ENCODE peak calls at places on chromosomes 5 and 9, in ten cellular contexts. One of them, this sample, is unnamed.

GRCh38 chr5:140258016-140258415 is 44.9 kb downstream of the PFDN1 start:
- DNase-seq in astrocyte of the cerebellum: no peak
- DNase-seq in Calu3: no peak
- DNase-seq in adrenal gland: no peak
- DNase-seq in HCT116: no peak
- DNase-seq in fibroblast of pulmonary artery: no peak
- DNase-seq in BJ: peak
- DNase-seq in HFFc6: peak
- DNase-seq in cardiac fibroblast: peak
- DNase-seq in ascending aorta: no peak
- DNase-seq in this sample: no peak

GRCh38 chr9:75033789-75034473 is 5.8 kb upstream of the CARNMT1 start:
- DNase-seq in BJ: no peak
- DNase-seq in cardiac fibroblast: no peak
- DNase-seq in astrocyte of the cerebellum: no peak
- DNase-seq in ascending aorta: no peak
- DNase-seq in adrenal gland: no peak
- DNase-seq in fibroblast of pulmonary artery: no peak
- DNase-seq in HFFc6: no peak
- DNase-seq in Calu3: no peak
- DNase-seq in HCT116: no peak
- DNase-seq in this sample: no peak

GRCh38 chr5:125227333-125228075 is 481.1 kb upstream of the ZNF608 start:
- DNase-seq in BJ: no peak
- DNase-seq in adrenal gland: no peak
- DNase-seq in cardiac fibroblast: peak
- DNase-seq in fibroblast of pulmonary artery: peak
- DNase-seq in astrocyte of the cerebellum: no peak
- DNase-seq in HFFc6: peak
- DNase-seq in ascending aorta: no peak
- DNase-seq in HCT116: peak
- DNase-seq in Calu3: peak
- DNase-seq in this sample: peak

GRCh38 chr9:131302244-131303075 is 12.9 kb downstream of the PLPP7 start:
- DNase-seq in HCT116: no peak
- DNase-seq in Calu3: no peak
- DNase-seq in astrocyte of the cerebellum: no peak
- DNase-seq in BJ: no peak
- DNase-seq in adrenal gland: no peak
- DNase-seq in ascending aorta: no peak
- DNase-seq in cardiac fibroblast: no peak
- DNase-seq in fibroblast of pulmonary artery: no peak
- DNase-seq in HFFc6: no peak
- DNase-seq in this sample: no peak

GRCh38 chr5:163445345-163445744 is 8.0 kb downstream of the CCNG1 start:
- DNase-seq in BJ: no peak
- DNase-seq in Calu3: no peak
- DNase-seq in astrocyte of the cerebellum: no peak
- DNase-seq in fibroblast of pulmonary artery: no peak
- DNase-seq in cardiac fibroblast: no peak
- DNase-seq in adrenal gland: no peak
- DNase-seq in ascending aorta: no peak
- DNase-seq in HFFc6: no peak
- DNase-seq in HCT116: no peak
- DNase-seq in this sample: no peak

GRCh38 chr9:113654605-113655193 is 191.2 kb downstream of the RGS3 start:
- DNase-seq in ascending aorta: peak
- DNase-seq in adrenal gland: peak
- DNase-seq in astrocyte of the cerebellum: no peak
- DNase-seq in HCT116: no peak
- DNase-seq in Calu3: no peak
- DNase-seq in fibroblast of pulmonary artery: peak
- DNase-seq in BJ: no peak
- DNase-seq in HFFc6: no peak
- DNase-seq in cardiac fibroblast: peak
- DNase-seq in this sample: no peak

GRCh38 chr5:125202353-125202752 is 455.9 kb upstream of the ZNF608 start:
- DNase-seq in BJ: no peak
- DNase-seq in ascending aorta: no peak
- DNase-seq in HCT116: no peak
- DNase-seq in Calu3: no peak
- DNase-seq in fibroblast of pulmonary artery: no peak
- DNase-seq in adrenal gland: no peak
- DNase-seq in astrocyte of the cerebellum: no peak
- DNase-seq in HFFc6: no peak
- DNase-seq in cardiac fibroblast: no peak
- DNase-seq in this sample: no peak

GRCh38 chr5:72307573-72307967 is 12.5 kb downstream of the MRPS27 start:
- DNase-seq in HFFc6: no peak
- DNase-seq in fibroblast of pulmonary artery: no peak
- DNase-seq in BJ: no peak
- DNase-seq in ascending aorta: no peak
- DNase-seq in HCT116: no peak
- DNase-seq in adrenal gland: no peak
- DNase-seq in Calu3: no peak
- DNase-seq in cardiac fibroblast: no peak
- DNase-seq in astrocyte of the cerebellum: no peak
- DNase-seq in this sample: no peak

GRCh38 chr5:13831236-13831810 is 113.2 kb downstream of the DNAH5 start:
- DNase-seq in fibroblast of pulmonary artery: no peak
- DNase-seq in ascending aorta: no peak
- DNase-seq in HCT116: no peak
- DNase-seq in astrocyte of the cerebellum: peak
- DNase-seq in BJ: no peak
- DNase-seq in Calu3: no peak
- DNase-seq in cardiac fibroblast: peak
- DNase-seq in adrenal gland: no peak
- DNase-seq in HFFc6: no peak
- DNase-seq in this sample: peak
- TF ChIP-seq CTCF in fibroblast of pulmonary artery: no peak
- TF ChIP-seq CTCF in ascending aorta: no peak
- TF ChIP-seq CTCF in HCT116: peak
- TF ChIP-seq CTCF in astrocyte of the cerebellum: peak
- TF ChIP-seq CTCF in BJ: no peak
- TF ChIP-seq CTCF in Calu3: no peak
- TF ChIP-seq CTCF in cardiac fibroblast: no peak
- TF ChIP-seq CTCF in adrenal gland: no peak
- TF ChIP-seq CTCF in HFFc6: peak
- TF ChIP-seq CTCF in this sample: peak

DNA sequence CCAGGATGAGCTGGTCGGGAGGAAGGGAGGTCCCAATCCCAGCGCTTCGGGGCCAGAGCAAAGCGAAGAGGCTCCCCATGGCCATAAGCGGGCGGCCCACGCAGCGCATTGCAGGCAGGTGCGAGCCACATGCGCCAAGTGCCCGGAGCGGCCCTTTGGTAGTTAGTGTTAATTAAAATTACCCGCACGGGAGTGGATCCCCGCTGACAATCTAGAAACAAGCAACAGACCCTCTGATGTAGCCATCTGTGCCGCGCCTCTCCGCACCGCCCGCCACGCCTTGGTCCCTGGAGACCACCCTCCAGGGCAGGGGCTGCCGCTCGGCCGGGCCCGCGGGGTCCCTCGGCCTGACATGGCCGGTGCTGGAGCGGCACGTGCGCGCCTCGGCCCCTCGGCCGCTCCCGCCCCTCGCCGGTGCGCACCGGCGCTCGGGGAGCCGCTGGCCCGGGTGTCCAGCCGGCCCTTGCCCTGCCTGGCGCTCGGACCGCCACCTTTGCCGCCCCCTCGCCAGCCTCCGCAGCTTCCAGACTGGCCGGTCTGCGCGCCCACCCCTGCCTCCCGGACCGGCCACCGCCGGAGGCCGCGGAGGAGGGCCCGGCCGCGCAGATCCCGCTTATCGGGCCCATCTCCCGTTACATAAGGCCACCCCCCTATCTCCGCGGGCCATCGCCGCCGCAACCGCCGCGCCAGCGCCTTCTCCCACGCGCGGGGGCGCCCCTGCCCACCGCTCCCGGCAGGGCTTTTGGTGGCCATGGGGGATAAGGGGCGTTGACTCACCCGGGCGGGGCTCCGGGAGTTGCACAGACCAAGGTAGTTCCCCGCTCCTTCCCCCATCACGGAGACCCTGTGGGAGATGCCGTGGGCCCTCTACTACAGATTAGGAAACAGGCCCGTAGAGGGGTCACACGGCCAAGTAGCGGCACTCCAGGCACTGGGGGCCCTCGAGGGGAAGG is 1.9 kb upstream of the IL13 start:
- DNase-seq in BJ: no peak
- DNase-seq in HFFc6: no peak
- DNase-seq in fibroblast of pulmonary artery: no peak
- DNase-seq in adrenal gland: no peak
- DNase-seq in cardiac fibroblast: peak
- DNase-seq in HCT116: no peak
- DNase-seq in ascending aorta: no peak
- DNase-seq in astrocyte of the cerebellum: no peak
- DNase-seq in Calu3: peak
- DNase-seq in this sample: no peak
- TF ChIP-seq CTCF in BJ: peak
- TF ChIP-seq CTCF in HFFc6: peak
- TF ChIP-seq CTCF in fibroblast of pulmonary artery: no peak
- TF ChIP-seq CTCF in adrenal gland: no peak
- TF ChIP-seq CTCF in cardiac fibroblast: no peak
- TF ChIP-seq CTCF in HCT116: no peak
- TF ChIP-seq CTCF in ascending aorta: no peak
- TF ChIP-seq CTCF in astrocyte of the cerebellum: peak
- TF ChIP-seq CTCF in Calu3: no peak
- TF ChIP-seq CTCF in this sample: no peak

GRCh38 chr9:68780377-68780707 is 75.3 kb downstream of the PIP5K1B start:
- DNase-seq in HFFc6: no peak
- DNase-seq in adrenal gland: no peak
- DNase-seq in HCT116: no peak
- DNase-seq in cardiac fibroblast: no peak
- DNase-seq in fibroblast of pulmonary artery: no peak
- DNase-seq in Calu3: no peak
- DNase-seq in BJ: no peak
- DNase-seq in ascending aorta: no peak
- DNase-seq in astrocyte of the cerebellum: peak
- DNase-seq in this sample: no peak

GRCh38 chr9:68780735-68781134 is 75.7 kb downstream of the PIP5K1B start:
- DNase-seq in HFFc6: no peak
- DNase-seq in fibroblast of pulmonary artery: peak
- DNase-seq in astrocyte of the cerebellum: no peak
- DNase-seq in cardiac fibroblast: no peak
- DNase-seq in ascending aorta: no peak
- DNase-seq in HCT116: no peak
- DNase-seq in Calu3: no peak
- DNase-seq in adrenal gland: no peak
- DNase-seq in BJ: no peak
- DNase-seq in this sample: peak

GRCh38 chr9:68781866-68782265 is 76.8 kb downstream of the PIP5K1B start:
- DNase-seq in HFFc6: no peak
- DNase-seq in astrocyte of the cerebellum: no peak
- DNase-seq in fibroblast of pulmonary artery: no peak
- DNase-seq in HCT116: no peak
- DNase-seq in Calu3: no peak
- DNase-seq in cardiac fibroblast: no peak
- DNase-seq in ascending aorta: no peak
- DNase-seq in BJ: no peak
- DNase-seq in adrenal gland: no peak
- DNase-seq in this sample: no peak

GRCh38 chr9:68778635-68779034 is 73.6 kb downstream of the PIP5K1B start:
- DNase-seq in astrocyte of the cerebellum: no peak
- DNase-seq in Calu3: no peak
- DNase-seq in cardiac fibroblast: no peak
- DNase-seq in fibroblast of pulmonary artery: no peak
- DNase-seq in ascending aorta: no peak
- DNase-seq in HCT116: no peak
- DNase-seq in adrenal gland: no peak
- DNase-seq in BJ: no peak
- DNase-seq in HFFc6: no peak
- DNase-seq in this sample: no peak

DNA sequence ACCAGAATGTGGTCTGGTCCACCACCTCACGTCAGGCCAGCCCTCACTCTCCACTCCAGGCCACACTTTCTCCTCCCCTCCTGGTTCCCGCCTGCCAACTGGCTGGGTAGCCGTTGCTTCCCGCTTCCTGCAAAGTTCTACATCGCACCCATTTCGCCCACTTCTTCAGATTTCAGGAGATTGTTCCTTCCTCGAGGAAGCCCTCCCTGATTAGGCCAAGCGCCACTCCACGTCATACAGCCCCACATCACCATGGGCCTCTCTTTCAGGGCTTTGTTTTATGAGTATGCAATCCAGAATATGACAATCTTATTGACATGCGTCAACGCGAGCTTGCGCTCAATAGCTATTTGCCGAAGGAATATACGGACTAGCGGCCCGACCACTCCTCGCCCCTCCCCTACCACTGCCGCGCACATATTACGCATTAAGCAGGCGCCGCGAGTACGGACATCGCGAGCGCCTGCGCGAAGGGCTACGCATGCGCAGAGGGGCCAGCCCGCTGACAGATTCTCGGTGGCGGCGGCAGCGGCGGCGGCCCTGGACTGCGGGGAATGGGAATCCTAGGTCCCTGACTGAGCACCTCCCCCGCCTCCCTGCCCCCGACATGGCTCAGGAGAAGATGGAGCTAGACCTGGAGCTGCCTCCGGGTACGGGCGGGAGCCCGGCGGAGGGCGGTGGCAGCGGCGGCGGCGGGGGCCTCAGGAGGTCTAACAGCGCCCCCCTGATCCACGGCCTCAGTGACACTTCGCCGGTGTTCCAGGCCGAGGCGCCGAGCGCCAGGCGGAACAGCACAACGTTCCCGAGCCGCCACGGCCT is 74.7 kb downstream of the PIP5K1B start:
- DNase-seq in Calu3: peak
- DNase-seq in fibroblast of pulmonary artery: peak
- DNase-seq in HFFc6: peak
- DNase-seq in cardiac fibroblast: peak
- DNase-seq in BJ: peak
- DNase-seq in HCT116: peak
- DNase-seq in adrenal gland: peak
- DNase-seq in astrocyte of the cerebellum: peak
- DNase-seq in ascending aorta: peak
- DNase-seq in this sample: peak
- TF ChIP-seq CTCF in Calu3: no peak
- TF ChIP-seq CTCF in fibroblast of pulmonary artery: no peak
- TF ChIP-seq CTCF in HFFc6: peak
- TF ChIP-seq CTCF in cardiac fibroblast: peak
- TF ChIP-seq CTCF in BJ: peak
- TF ChIP-seq CTCF in HCT116: peak
- TF ChIP-seq CTCF in adrenal gland: peak
- TF ChIP-seq CTCF in astrocyte of the cerebellum: peak
- TF ChIP-seq CTCF in ascending aorta: no peak
- TF ChIP-seq CTCF in this sample: no peak

DNA sequence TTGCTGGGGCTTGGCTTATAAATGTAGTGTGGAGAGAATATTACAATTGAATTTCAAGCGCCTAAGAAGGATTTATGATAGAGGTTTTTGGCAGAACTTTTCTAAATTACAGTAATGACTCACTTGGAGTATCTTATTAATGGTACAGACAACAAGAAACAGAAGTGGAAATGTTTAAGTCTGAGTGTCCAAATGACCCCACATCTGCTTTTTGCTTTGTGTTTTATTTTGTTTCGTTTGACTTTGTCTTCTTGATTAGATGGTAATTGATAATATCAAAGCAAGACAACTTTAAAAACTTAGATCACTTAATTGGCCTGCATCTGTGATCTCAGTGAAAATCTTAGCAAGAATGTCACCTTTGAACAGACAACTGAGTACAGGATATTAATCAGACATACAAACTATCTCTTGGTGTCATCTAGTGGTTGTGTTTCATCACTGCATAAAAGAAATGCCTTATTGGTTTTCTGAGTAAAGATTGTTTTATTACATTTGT is 577.4 kb downstream of the ISL1 start:
- DNase-seq in cardiac fibroblast: peak
- DNase-seq in ascending aorta: no peak
- DNase-seq in adrenal gland: no peak
- DNase-seq in astrocyte of the cerebellum: no peak
- DNase-seq in Calu3: no peak
- DNase-seq in BJ: peak
- DNase-seq in HCT116: peak
- DNase-seq in HFFc6: peak
- DNase-seq in fibroblast of pulmonary artery: peak
- DNase-seq in this sample: peak
- TF ChIP-seq CTCF in cardiac fibroblast: no peak
- TF ChIP-seq CTCF in ascending aorta: no peak
- TF ChIP-seq CTCF in adrenal gland: peak
- TF ChIP-seq CTCF in astrocyte of the cerebellum: peak
- TF ChIP-seq CTCF in Calu3: no peak
- TF ChIP-seq CTCF in BJ: peak
- TF ChIP-seq CTCF in HCT116: peak
- TF ChIP-seq CTCF in HFFc6: peak
- TF ChIP-seq CTCF in fibroblast of pulmonary artery: no peak
- TF ChIP-seq CTCF in this sample: peak